ENCODE peak calls at places on chromosome 11, in five cellular contexts. T, B, X, H and D are unnamed samples.

GRCh38 chr11:117828641-117829368 is 4.3 kb upstream of the FXYD2 start:
- DNase-seq in T (no peak), H (peak; percentile 69), B (peak; percentile 41), X (peak; percentile 64), D (peak; percentile 93)

GRCh38 chr11:43905788-43906187 is 25.2 kb downstream of the ALKBH3 start:
- DNase-seq in X (no peak), T (no peak), B (peak; percentile 52), H (peak; percentile 25), D (no peak)

GRCh38 chr11:88175004-88175706 is at the start of gene RAB38:
- DNase-seq in H (peak; percentile 58), T (peak; percentile 20), X (peak; percentile 80), B (peak; percentile 53), D (peak; percentile 89)

GRCh38 chr11:102596578-102596977 is 28.6 kb downstream of the MMP20 start:
- DNase-seq in T (no peak), X (no peak), B (no peak), H (no peak), D (no peak)

GRCh38 chr11:99208813-99209212 is 188.1 kb downstream of the CNTN5 start:
- DNase-seq in T (no peak), B (no peak), H (no peak), X (no peak), D (no peak)

GRCh38 chr11:114569781-114570180 is 10.1 kb upstream of the NXPE1 start:
- DNase-seq in X (no peak), T (no peak), H (no peak), B (no peak), D (no peak)

GRCh38 chr11:27847496-27847895 is 147.2 kb upstream of the BDNF start:
- DNase-seq in H (no peak), X (no peak), B (no peak), T (no peak), D (no peak)

GRCh38 chr11:30585892-30586250 is 282 bp downstream of the MPPED2 start:
- DNase-seq in B (peak; percentile 39), X (no peak), T (peak; percentile 47), H (peak; percentile 16), D (peak; percentile 75)

GRCh38 chr11:32176223-32176811 is 85.4 kb downstream of the RCN1 start:
- DNase-seq in T (peak; percentile 27), H (peak; percentile 83), B (peak; percentile 88), X (peak; percentile 72), D (peak; percentile 70)

GRCh38 chr11:36034572-36035331 is 90.9 kb downstream of the LDLRAD3 start:
- DNase-seq in B (no peak), X (peak; percentile 79), T (no peak), H (no peak), D (no peak)

GRCh38 chr11:126893796-126894195 is 106.8 kb downstream of the KIRREL3 start:
- DNase-seq in H (no peak), T (no peak), B (no peak), X (no peak), D (no peak)

GRCh38 chr11:72048718-72049460 is 31.5 kb downstream of the NUMA1 start:
- DNase-seq in T (no peak), H (peak; percentile 76), B (peak; percentile 67), X (no peak), D (no peak)

GRCh38 chr11:36455658-36456111 is 54.4 kb downstream of the TRAF6 start:
- DNase-seq in T (peak; percentile 84), H (peak; percentile 55), B (peak; percentile 69), X (peak; percentile 97), D (peak; percentile 95)

GRCh38 chr11:62905927-62906531 is 15.1 kb downstream of the CHRM1 start:
- DNase-seq in T (peak; percentile 78), B (peak; percentile 88), X (peak; percentile 69), H (peak; percentile 78), D (peak; percentile 90)

GRCh38 chr11:102343789-102344188 is 3.2 kb upstream of the BIRC2 start:
- DNase-seq in T (no peak), B (no peak), H (no peak), X (no peak), D (no peak)

GRCh38 chr11:67024410-67024809 is 1.5 kb downstream of the SYT12 start:
- DNase-seq in T (no peak), B (no peak), X (peak; percentile 26), H (no peak), D (no peak)

GRCh38 chr11:135075740-135076139 is 663.7 kb upstream of the B3GAT1 start:
- DNase-seq in T (peak; percentile 35), H (peak; percentile 46), B (peak; percentile 79), X (no peak), D (peak; percentile 82)

GRCh38 chr11:65421204-65422103 is 1.1 kb upstream of the NEAT1 start:
- DNase-seq in H (peak; percentile 98), T (peak; percentile 87), X (peak; percentile 99), B (peak; percentile 98), D (peak; percentile 97)

GRCh38 chr11:95910638-95911368 is 13.1 kb downstream of the MTMR2 start:
- DNase-seq in B (no peak), T (no peak), X (no peak), H (no peak), D (no peak)

GRCh38 chr11:67646535-67647336 is 3.8 kb downstream of the ACY3 start:
- DNase-seq in B (no peak), X (no peak), H (peak; percentile 79), T (no peak), D (peak; percentile 69)

GRCh38 chr11:108233277-108233945 is 10.5 kb downstream of the ATM start:
- DNase-seq in T (no peak), B (no peak), H (no peak), X (no peak), D (no peak)

GRCh38 chr11:68350759-68351449 is 38.5 kb downstream of the LRP5 start:
- DNase-seq in H (no peak), B (no peak), X (no peak), T (no peak), D (no peak)

GRCh38 chr11:2205214-2205770 is 33.7 kb upstream of the TH start:
- DNase-seq in T (no peak), B (no peak), X (no peak), H (no peak), D (peak; percentile 58)

GRCh38 chr11:94747136-94748110 is 20.7 kb upstream of the AMOTL1 start:
- DNase-seq in X (peak; percentile 97), T (no peak), B (no peak), H (no peak), D (no peak)

GRCh38 chr11:130868087-130868486 is 48.2 kb downstream of the SNX19 start:
- DNase-seq in T (no peak), H (no peak), X (no peak), B (no peak), D (no peak)

GRCh38 chr11:130866831-130867230 is 49.4 kb downstream of the SNX19 start:
- DNase-seq in B (no peak), H (no peak), T (no peak), X (no peak), D (no peak)

GRCh38 chr11:130861902-130862552 is 54.3 kb downstream of the SNX19 start:
- DNase-seq in X (peak; percentile 70), T (peak; percentile 91), H (peak; percentile 91), B (peak; percentile 94), D (peak; percentile 96)

GRCh38 chr11:130865772-130866114 is 50.5 kb downstream of the SNX19 start:
- DNase-seq in H (no peak), X (no peak), B (no peak), T (peak; percentile 22), D (no peak)

GRCh38 chr11:130865091-130865771 is 51.0 kb downstream of the SNX19 start:
- DNase-seq in T (peak; percentile 50), X (no peak), H (no peak), B (no peak), D (no peak)
- H3K27ac ChIP-seq in T (peak overlapping the region; percentile 75), X (no peak overlapping the region), H (no peak overlapping the region), B (no peak overlapping the region), D (no peak overlapping the region)

GRCh38 chr11:119324124-119324665 is 7.3 kb upstream of the MCAM start:
- DNase-seq in T (no peak), H (no peak), X (no peak), B (no peak), D (no peak)

GRCh38 chr11:119320593-119321524 is 3.9 kb upstream of the MCAM start:
- DNase-seq in T (peak; percentile 80), B (peak; percentile 44), H (peak; percentile 39), X (peak; percentile 54), D (peak; percentile 87)

GRCh38 chr11:119322360-119322739 is 5.4 kb upstream of the MCAM start:
- DNase-seq in X (no peak), B (no peak), H (no peak), T (no peak), D (no peak)

GRCh38 chr11:119322921-119323531 is 6.1 kb upstream of the MCAM start:
- DNase-seq in T (no peak), H (no peak), B (no peak), X (no peak), D (no peak)

GRCh38 chr11:119323532-119324033 is 6.7 kb upstream of the MCAM start:
- DNase-seq in H (peak; percentile 70), X (peak; percentile 52), B (peak; percentile 90), T (no peak), D (no peak)
- H3K27ac ChIP-seq in H (no peak overlapping the region), X (no peak overlapping the region), B (no peak overlapping the region), T (no peak overlapping the region), D (no peak overlapping the region)

GRCh38 chr11:16125796-16126195 is 230.6 kb downstream of the SOX6 start:
- DNase-seq in B (no peak), H (no peak), T (no peak), X (peak; percentile 1), D (no peak)
- H3K27ac ChIP-seq in B (no peak overlapping the region), H (no peak overlapping the region), T (no peak overlapping the region), X (no peak overlapping the region), D (no peak overlapping the region)

GRCh38 chr11:75576017-75576416 is 14.0 kb downstream of the SERPINH1 start:
- DNase-seq in H (no peak), T (no peak), B (no peak), X (no peak), D (no peak)

GRCh38 chr11:75577198-75577597 is 15.1 kb downstream of the SERPINH1 start:
- DNase-seq in X (no peak), T (peak; percentile 74), H (peak; percentile 59), B (peak; percentile 79), D (no peak)

GRCh38 chr11:75574698-75575265 is 12.7 kb downstream of the SERPINH1 start:
- DNase-seq in H (no peak), B (no peak), T (no peak), X (no peak), D (no peak)

GRCh38 chr11:75578977-75579376 is 16.9 kb downstream of the SERPINH1 start:
- DNase-seq in T (no peak), H (no peak), B (no peak), X (no peak), D (no peak)

DNA sequence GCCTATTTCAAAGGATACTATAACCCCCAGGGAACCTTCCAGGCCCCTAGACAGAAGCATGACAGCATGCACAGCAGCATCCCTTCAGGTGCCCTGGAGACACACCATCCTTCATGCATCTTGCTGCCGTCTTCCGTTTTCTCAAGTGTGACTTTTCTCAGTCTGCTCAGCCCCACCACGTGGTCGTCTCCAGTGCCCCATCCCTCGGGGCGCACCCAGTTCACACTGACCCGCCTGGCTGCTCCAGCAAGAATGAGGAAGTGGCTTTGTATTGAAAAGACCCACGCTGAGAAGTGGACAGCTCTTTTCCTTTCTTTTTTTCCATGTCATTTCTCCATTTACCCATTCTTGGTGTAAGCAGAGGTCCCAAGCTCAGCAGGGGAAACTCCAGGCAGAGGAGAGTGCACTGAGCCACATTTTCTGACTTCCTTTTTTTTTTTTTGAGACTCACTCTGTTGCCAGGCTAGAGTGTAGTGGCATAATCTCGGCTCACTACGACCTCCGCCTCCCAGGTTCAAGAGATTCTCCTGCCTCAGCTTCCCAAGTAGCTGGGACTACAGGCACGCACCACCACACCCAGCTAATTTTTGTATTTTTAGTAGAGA is 14.5 kb downstream of the SERPINH1 start:
- DNase-seq in B (no peak), X (no peak), T (no peak), H (peak; percentile 70), D (peak; percentile 95)
- H3K27ac ChIP-seq in B (peak overlapping the region; percentile 38), X (no peak overlapping the region), T (no peak overlapping the region), H (no peak overlapping the region), D (peak overlapping the region; percentile 18)